ENCODE peak calls at places on chromosomes 7 and 10, in nine cellular contexts. One of them, this sample, is unnamed.
A peak's percentile ranks its signal among the peaks of the same experiment; 100 is the strongest.

GRCh38 chr7:47267346-47267745 is 314.6 kb downstream of the TNS3 start:
- DNase-seq in mucosa of descending colon: no peak
- DNase-seq in HepG2: no peak
- DNase-seq in GM12865: no peak
- DNase-seq in fibroblast of lung: no peak
- DNase-seq in dorsolateral prefrontal cortex: no peak
- DNase-seq in heart right ventricle: no peak
- DNase-seq in prostate gland: no peak
- DNase-seq in epithelial cell of proximal tubule: no peak
- DNase-seq in this sample: no peak

GRCh38 chr7:87354749-87355148 is 9.3 kb downstream of the CROT start:
- DNase-seq in mucosa of descending colon: no peak
- DNase-seq in HepG2: no peak
- DNase-seq in GM12865: peak; percentile 26
- DNase-seq in fibroblast of lung: no peak
- DNase-seq in dorsolateral prefrontal cortex: no peak
- DNase-seq in heart right ventricle: no peak
- DNase-seq in prostate gland: no peak
- DNase-seq in epithelial cell of proximal tubule: no peak
- DNase-seq in this sample: peak; percentile 53

GRCh38 chr7:86431761-86432160 is 211.9 kb upstream of the GRM3 start:
- DNase-seq in mucosa of descending colon: no peak
- DNase-seq in HepG2: no peak
- DNase-seq in GM12865: no peak
- DNase-seq in fibroblast of lung: no peak
- DNase-seq in dorsolateral prefrontal cortex: no peak
- DNase-seq in heart right ventricle: no peak
- DNase-seq in prostate gland: no peak
- DNase-seq in epithelial cell of proximal tubule: no peak
- DNase-seq in this sample: no peak

GRCh38 chr7:82007315-82007714 is 237.5 kb upstream of the HGF start:
- DNase-seq in mucosa of descending colon: no peak
- DNase-seq in HepG2: no peak
- DNase-seq in GM12865: no peak
- DNase-seq in fibroblast of lung: no peak
- DNase-seq in dorsolateral prefrontal cortex: no peak
- DNase-seq in heart right ventricle: no peak
- DNase-seq in prostate gland: no peak
- DNase-seq in epithelial cell of proximal tubule: no peak
- DNase-seq in this sample: no peak

GRCh38 chr7:1204460-1204859 is 28.2 kb upstream of the UNCX start:
- DNase-seq in mucosa of descending colon: no peak
- DNase-seq in HepG2: no peak
- DNase-seq in GM12865: no peak
- DNase-seq in fibroblast of lung: peak; percentile 27
- DNase-seq in dorsolateral prefrontal cortex: no peak
- DNase-seq in heart right ventricle: no peak
- DNase-seq in prostate gland: no peak
- DNase-seq in epithelial cell of proximal tubule: no peak
- DNase-seq in this sample: no peak

GRCh38 chr7:134755422-134756022 is 23.9 kb upstream of the CALD1 start:
- DNase-seq in mucosa of descending colon: no peak
- DNase-seq in HepG2: no peak
- DNase-seq in GM12865: peak; percentile 33
- DNase-seq in fibroblast of lung: peak; percentile 35
- DNase-seq in dorsolateral prefrontal cortex: peak; percentile 16
- DNase-seq in heart right ventricle: peak; percentile 30
- DNase-seq in prostate gland: no peak
- DNase-seq in epithelial cell of proximal tubule: no peak
- DNase-seq in this sample: peak; percentile 47

GRCh38 chr7:76278540-76278939 is 23.9 kb upstream of the HSPB1 start:
- DNase-seq in mucosa of descending colon: no peak
- DNase-seq in HepG2: no peak
- DNase-seq in GM12865: peak; percentile 35
- DNase-seq in fibroblast of lung: peak; percentile 8
- DNase-seq in dorsolateral prefrontal cortex: no peak
- DNase-seq in heart right ventricle: no peak
- DNase-seq in prostate gland: no peak
- DNase-seq in epithelial cell of proximal tubule: no peak
- DNase-seq in this sample: no peak

GRCh38 chr7:8937204-8937603 is 503.8 kb downstream of the NXPH1 start:
- DNase-seq in mucosa of descending colon: no peak
- DNase-seq in HepG2: no peak
- DNase-seq in GM12865: no peak
- DNase-seq in fibroblast of lung: no peak
- DNase-seq in dorsolateral prefrontal cortex: no peak
- DNase-seq in heart right ventricle: no peak
- DNase-seq in prostate gland: no peak
- DNase-seq in epithelial cell of proximal tubule: no peak
- DNase-seq in this sample: no peak

GRCh38 chr7:157474685-157475084 is 137.9 kb downstream of the DNAJB6 start:
- DNase-seq in mucosa of descending colon: no peak
- DNase-seq in HepG2: peak; percentile 20
- DNase-seq in GM12865: peak; percentile 37
- DNase-seq in fibroblast of lung: no peak
- DNase-seq in dorsolateral prefrontal cortex: no peak
- DNase-seq in heart right ventricle: no peak
- DNase-seq in prostate gland: no peak
- DNase-seq in epithelial cell of proximal tubule: no peak
- DNase-seq in this sample: peak; percentile 12

GRCh38 chr7:130926021-130926691 is 192.1 kb upstream of the KLF14 start:
- DNase-seq in mucosa of descending colon: no peak
- DNase-seq in HepG2: peak; percentile 63
- DNase-seq in GM12865: no peak
- DNase-seq in fibroblast of lung: no peak
- DNase-seq in dorsolateral prefrontal cortex: no peak
- DNase-seq in heart right ventricle: no peak
- DNase-seq in prostate gland: no peak
- DNase-seq in epithelial cell of proximal tubule: no peak
- DNase-seq in this sample: no peak

GRCh38 chr10:121216721-121217181 is 365.6 kb downstream of the WDR11 start:
- DNase-seq in mucosa of descending colon: no peak
- DNase-seq in HepG2: no peak
- DNase-seq in GM12865: no peak
- DNase-seq in fibroblast of lung: no peak
- DNase-seq in dorsolateral prefrontal cortex: peak; percentile 67
- DNase-seq in heart right ventricle: no peak
- DNase-seq in prostate gland: no peak
- DNase-seq in epithelial cell of proximal tubule: no peak
- DNase-seq in this sample: no peak

GRCh38 chr7:31059551-31059950 is 7.4 kb downstream of the ADCYAP1R1 start:
- DNase-seq in mucosa of descending colon: no peak
- DNase-seq in HepG2: no peak
- DNase-seq in GM12865: no peak
- DNase-seq in fibroblast of lung: no peak
- DNase-seq in dorsolateral prefrontal cortex: no peak
- DNase-seq in heart right ventricle: peak; percentile 13
- DNase-seq in prostate gland: no peak
- DNase-seq in epithelial cell of proximal tubule: no peak
- DNase-seq in this sample: no peak

GRCh38 chr7:96217147-96217546 is 104.8 kb downstream of the SLC25A13 start:
- DNase-seq in mucosa of descending colon: no peak
- DNase-seq in HepG2: no peak
- DNase-seq in GM12865: no peak
- DNase-seq in fibroblast of lung: no peak
- DNase-seq in dorsolateral prefrontal cortex: no peak
- DNase-seq in heart right ventricle: no peak
- DNase-seq in prostate gland: no peak
- DNase-seq in epithelial cell of proximal tubule: no peak
- DNase-seq in this sample: no peak

GRCh38 chr10:8279598-8279997 is 225.1 kb downstream of the GATA3 start:
- DNase-seq in mucosa of descending colon: no peak
- DNase-seq in HepG2: peak; percentile 5
- DNase-seq in GM12865: no peak
- DNase-seq in fibroblast of lung: peak; percentile 89
- DNase-seq in dorsolateral prefrontal cortex: no peak
- DNase-seq in heart right ventricle: no peak
- DNase-seq in prostate gland: no peak
- DNase-seq in epithelial cell of proximal tubule: no peak
- DNase-seq in this sample: no peak

GRCh38 chr10:24241536-24241935 is 32.6 kb downstream of the KIAA1217 start:
- DNase-seq in mucosa of descending colon: no peak
- DNase-seq in HepG2: no peak
- DNase-seq in GM12865: no peak
- DNase-seq in fibroblast of lung: no peak
- DNase-seq in dorsolateral prefrontal cortex: no peak
- DNase-seq in heart right ventricle: no peak
- DNase-seq in prostate gland: no peak
- DNase-seq in epithelial cell of proximal tubule: no peak
- DNase-seq in this sample: no peak

GRCh38 chr7:41107330-41107937 is 595.5 kb downstream of the INHBA start:
- DNase-seq in mucosa of descending colon: no peak
- DNase-seq in HepG2: peak; percentile 24
- DNase-seq in GM12865: peak; percentile 25
- DNase-seq in fibroblast of lung: peak; percentile 82
- DNase-seq in dorsolateral prefrontal cortex: no peak
- DNase-seq in heart right ventricle: no peak
- DNase-seq in prostate gland: peak; percentile 52
- DNase-seq in epithelial cell of proximal tubule: peak; percentile 68
- DNase-seq in this sample: no peak

GRCh38 chr10:117005454-117006055 is 568 bp upstream of the SHTN1 start:
- DNase-seq in mucosa of descending colon: no peak
- DNase-seq in HepG2: peak; percentile 37
- DNase-seq in GM12865: no peak
- DNase-seq in fibroblast of lung: peak; percentile 6
- DNase-seq in dorsolateral prefrontal cortex: peak; percentile 50
- DNase-seq in heart right ventricle: no peak
- DNase-seq in prostate gland: peak; percentile 15
- DNase-seq in epithelial cell of proximal tubule: no peak
- DNase-seq in this sample: no peak

GRCh38 chr10:109928393-109928792 is 5.1 kb upstream of the XPNPEP1 start:
- DNase-seq in mucosa of descending colon: no peak
- DNase-seq in HepG2: no peak
- DNase-seq in GM12865: no peak
- DNase-seq in fibroblast of lung: no peak
- DNase-seq in dorsolateral prefrontal cortex: no peak
- DNase-seq in heart right ventricle: no peak
- DNase-seq in prostate gland: no peak
- DNase-seq in epithelial cell of proximal tubule: no peak
- DNase-seq in this sample: peak; percentile 23

GRCh38 chr7:101823596-101823995 is 6.2 kb downstream of the CUX1 start:
- DNase-seq in mucosa of descending colon: no peak
- DNase-seq in HepG2: no peak
- DNase-seq in GM12865: no peak
- DNase-seq in fibroblast of lung: no peak
- DNase-seq in dorsolateral prefrontal cortex: no peak
- DNase-seq in heart right ventricle: no peak
- DNase-seq in prostate gland: no peak
- DNase-seq in epithelial cell of proximal tubule: no peak
- DNase-seq in this sample: no peak
- H3K4me3 ChIP-seq in mucosa of descending colon: no peak overlapping the region
- H3K4me3 ChIP-seq in HepG2: no peak overlapping the region
- H3K4me3 ChIP-seq in GM12865: no peak overlapping the region
- H3K4me3 ChIP-seq in fibroblast of lung: no peak overlapping the region
- H3K4me3 ChIP-seq in dorsolateral prefrontal cortex: no peak overlapping the region
- H3K4me3 ChIP-seq in heart right ventricle: no peak overlapping the region
- H3K4me3 ChIP-seq in prostate gland: no peak overlapping the region
- H3K4me3 ChIP-seq in epithelial cell of proximal tubule: peak overlapping the region; percentile 9
- H3K4me3 ChIP-seq in this sample: no peak overlapping the region

GRCh38 chr7:107125475-107125874 is 43.3 kb upstream of the HBP1 start:
- DNase-seq in mucosa of descending colon: no peak
- DNase-seq in HepG2: no peak
- DNase-seq in GM12865: no peak
- DNase-seq in fibroblast of lung: no peak
- DNase-seq in dorsolateral prefrontal cortex: no peak
- DNase-seq in heart right ventricle: no peak
- DNase-seq in prostate gland: no peak
- DNase-seq in epithelial cell of proximal tubule: no peak
- DNase-seq in this sample: no peak
- TF ChIP-seq CTCF in mucosa of descending colon: no peak
- TF ChIP-seq CTCF in HepG2: no peak
- TF ChIP-seq CTCF in GM12865: no peak
- TF ChIP-seq CTCF in fibroblast of lung: no peak
- TF ChIP-seq CTCF in dorsolateral prefrontal cortex: no peak
- TF ChIP-seq CTCF in heart right ventricle: no peak
- TF ChIP-seq CTCF in prostate gland: no peak
- TF ChIP-seq CTCF in epithelial cell of proximal tubule: no peak
- TF ChIP-seq CTCF in this sample: no peak

GRCh38 chr10:101484154-101484748 is 103.8 kb downstream of the POLL start:
- DNase-seq in mucosa of descending colon: no peak
- DNase-seq in HepG2: no peak
- DNase-seq in GM12865: no peak
- DNase-seq in fibroblast of lung: no peak
- DNase-seq in dorsolateral prefrontal cortex: no peak
- DNase-seq in heart right ventricle: no peak
- DNase-seq in prostate gland: no peak
- DNase-seq in epithelial cell of proximal tubule: no peak
- DNase-seq in this sample: no peak

GRCh38 chr10:101482568-101482967 is 105.5 kb downstream of the POLL start:
- DNase-seq in mucosa of descending colon: no peak
- DNase-seq in HepG2: no peak
- DNase-seq in GM12865: no peak
- DNase-seq in fibroblast of lung: no peak
- DNase-seq in dorsolateral prefrontal cortex: no peak
- DNase-seq in heart right ventricle: no peak
- DNase-seq in prostate gland: no peak
- DNase-seq in epithelial cell of proximal tubule: no peak
- DNase-seq in this sample: no peak

GRCh38 chr10:101485681-101486554 is 102.1 kb downstream of the POLL start:
- DNase-seq in mucosa of descending colon: no peak
- DNase-seq in HepG2: no peak
- DNase-seq in GM12865: no peak
- DNase-seq in fibroblast of lung: no peak
- DNase-seq in dorsolateral prefrontal cortex: no peak
- DNase-seq in heart right ventricle: no peak
- DNase-seq in prostate gland: no peak
- DNase-seq in epithelial cell of proximal tubule: no peak
- DNase-seq in this sample: no peak

GRCh38 chr10:101481256-101481655 is 106.8 kb downstream of the POLL start:
- DNase-seq in mucosa of descending colon: no peak
- DNase-seq in HepG2: no peak
- DNase-seq in GM12865: no peak
- DNase-seq in fibroblast of lung: no peak
- DNase-seq in dorsolateral prefrontal cortex: no peak
- DNase-seq in heart right ventricle: no peak
- DNase-seq in prostate gland: no peak
- DNase-seq in epithelial cell of proximal tubule: no peak
- DNase-seq in this sample: no peak

GRCh38 chr10:101485207-101485606 is 102.8 kb downstream of the POLL start:
- DNase-seq in mucosa of descending colon: no peak
- DNase-seq in HepG2: no peak
- DNase-seq in GM12865: no peak
- DNase-seq in fibroblast of lung: no peak
- DNase-seq in dorsolateral prefrontal cortex: no peak
- DNase-seq in heart right ventricle: no peak
- DNase-seq in prostate gland: no peak
- DNase-seq in epithelial cell of proximal tubule: no peak
- DNase-seq in this sample: no peak
- H3K4me3 ChIP-seq in mucosa of descending colon: no peak overlapping the region
- H3K4me3 ChIP-seq in HepG2: no peak overlapping the region
- H3K4me3 ChIP-seq in GM12865: no peak overlapping the region
- H3K4me3 ChIP-seq in fibroblast of lung: no peak overlapping the region
- H3K4me3 ChIP-seq in dorsolateral prefrontal cortex: peak overlapping the region; percentile 60
- H3K4me3 ChIP-seq in heart right ventricle: no peak overlapping the region
- H3K4me3 ChIP-seq in prostate gland: no peak overlapping the region
- H3K4me3 ChIP-seq in epithelial cell of proximal tubule: no peak overlapping the region
- H3K4me3 ChIP-seq in this sample: no peak overlapping the region

DNA sequence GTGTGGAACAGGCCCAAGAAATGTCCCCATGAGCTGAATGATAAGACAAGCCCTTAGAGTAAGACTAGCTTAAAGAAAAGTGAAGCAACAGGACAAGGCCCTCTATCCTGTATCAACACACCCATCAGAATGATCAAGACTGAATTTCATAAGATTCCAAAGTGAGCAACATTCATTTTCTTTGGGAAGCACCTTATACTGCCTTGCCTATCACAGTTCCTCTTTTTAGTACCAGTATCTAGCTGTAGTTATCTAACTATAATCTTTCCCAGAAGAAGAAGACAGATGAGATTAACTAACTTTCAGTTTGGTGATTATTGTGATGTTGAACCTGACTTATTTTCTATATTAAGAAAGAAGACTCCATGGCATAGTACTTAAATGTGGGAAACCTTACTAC is 391.2 kb downstream of the PHTF2 start:
- DNase-seq in mucosa of descending colon: no peak
- DNase-seq in HepG2: no peak
- DNase-seq in GM12865: no peak
- DNase-seq in fibroblast of lung: no peak
- DNase-seq in dorsolateral prefrontal cortex: no peak
- DNase-seq in heart right ventricle: no peak
- DNase-seq in prostate gland: no peak
- DNase-seq in epithelial cell of proximal tubule: no peak
- DNase-seq in this sample: no peak
- TF ChIP-seq CTCF in mucosa of descending colon: no peak
- TF ChIP-seq CTCF in HepG2: no peak
- TF ChIP-seq CTCF in GM12865: no peak
- TF ChIP-seq CTCF in fibroblast of lung: no peak
- TF ChIP-seq CTCF in dorsolateral prefrontal cortex: no peak
- TF ChIP-seq CTCF in heart right ventricle: no peak
- TF ChIP-seq CTCF in prostate gland: no peak
- TF ChIP-seq CTCF in epithelial cell of proximal tubule: no peak
- TF ChIP-seq CTCF in this sample: no peak

This sample was measured in fibroblast of mammary gland.